ENCODE peak calls at places on chromosomes 7 and 10, in six cellular contexts. Q, U, T, O, I and J are unnamed samples.
A peak's percentile ranks its signal among the peaks of the same experiment; 100 is the strongest.

GRCh38 chr10:30185916-30186315 is 126.5 kb upstream of the JCAD start:
- DNase-seq in Q (peak; percentile 90), T (no peak), U (no peak), O (peak; percentile 44), I (no peak), J (peak; percentile 30)

GRCh38 chr7:150595361-150595760 is 28.2 kb downstream of the GIMAP4 start:
- DNase-seq in U (no peak), O (no peak), I (no peak), Q (no peak), T (no peak), J (no peak)

GRCh38 chr7:35697414-35698175 is 2.7 kb upstream of the HERPUD2 start:
- DNase-seq in U (no peak), O (peak; percentile 45), T (no peak), Q (peak; percentile 85), I (no peak), J (peak; percentile 57)

GRCh38 chr7:151080091-151080521 is 503 bp downstream of the FASTK start:
- DNase-seq in T (no peak), U (no peak), Q (no peak), O (no peak), I (no peak), J (peak; percentile 77)

GRCh38 chr7:128366986-128367385 is 5.5 kb upstream of the PRRT4 start:
- DNase-seq in T (no peak), I (no peak), O (no peak), U (no peak), Q (no peak), J (no peak)

GRCh38 chr10:54947605-54948004 is 146.6 kb upstream of the PCDH15 start:
- DNase-seq in T (no peak), O (no peak), Q (no peak), I (no peak), U (no peak), J (no peak)

GRCh38 chr10:68327889-68328786 is 3.7 kb upstream of the HNRNPH3 start:
- DNase-seq in O (peak; percentile 20), U (no peak), I (peak; percentile 16), Q (peak; percentile 46), T (no peak), J (no peak)

GRCh38 chr7:29099896-29100847 is 46.2 kb downstream of the CPVL start:
- DNase-seq in I (no peak), O (no peak), T (no peak), U (no peak), Q (no peak), J (no peak)

GRCh38 chr7:69873512-69873911 is 275.2 kb downstream of the AUTS2 start:
- DNase-seq in U (no peak), O (no peak), I (no peak), T (no peak), Q (peak; percentile 16), J (no peak)

GRCh38 chr7:618539-619355 is 99.1 kb upstream of the PDGFA start:
- DNase-seq in T (peak; percentile 65), Q (no peak), U (peak; percentile 54), O (no peak), I (no peak), J (no peak)

GRCh38 chr10:70115948-70116682 is 16.5 kb downstream of the AIFM2 start:
- DNase-seq in Q (peak; percentile 21), T (peak; percentile 65), I (peak; percentile 46), U (no peak), O (peak; percentile 64), J (peak; percentile 21)

GRCh38 chr7:72053273-72053672 is 358.9 kb downstream of the CALN1 start:
- DNase-seq in I (no peak), O (no peak), Q (no peak), U (no peak), T (no peak), J (no peak)

GRCh38 chr10:73774637-73775036 is 7.2 kb upstream of the CHCHD1 start:
- DNase-seq in O (peak; percentile 23), Q (no peak), U (no peak), T (no peak), I (no peak), J (peak; percentile 69)